ENCODE peak calls at places on chromosomes 6 and 20, in eight cellular contexts. One of them, this sample, is unnamed.

GRCh38 chr6:161866570-161866969 is 592.7 kb upstream of the AGPAT4 start:
- DNase-seq in cardiac muscle cell: no peak
- DNase-seq in transverse colon: peak; percentile 42
- DNase-seq in mammary epithelial cell: no peak
- DNase-seq in coronary artery: no peak
- DNase-seq in dorsolateral prefrontal cortex: no peak
- DNase-seq in pancreas: no peak
- DNase-seq in psoas muscle: no peak
- DNase-seq in this sample: no peak

GRCh38 chr6:44453146-44453545 is 65.6 kb downstream of the CDC5L start:
- DNase-seq in dorsolateral prefrontal cortex: no peak
- DNase-seq in mammary epithelial cell: peak; percentile 53
- DNase-seq in transverse colon: no peak
- DNase-seq in coronary artery: no peak
- DNase-seq in psoas muscle: no peak
- DNase-seq in cardiac muscle cell: no peak
- DNase-seq in pancreas: no peak
- DNase-seq in this sample: no peak

GRCh38 chr6:132715204-132715603 is 1.3 kb upstream of the VNN1 start:
- DNase-seq in pancreas: peak; percentile 11
- DNase-seq in mammary epithelial cell: peak; percentile 64
- DNase-seq in psoas muscle: no peak
- DNase-seq in transverse colon: peak; percentile 13
- DNase-seq in coronary artery: no peak
- DNase-seq in cardiac muscle cell: peak; percentile 27
- DNase-seq in dorsolateral prefrontal cortex: peak; percentile 81
- DNase-seq in this sample: peak; percentile 57

GRCh38 chr6:30727920-30728605 is 7.9 kb downstream of the TUBB start:
- DNase-seq in cardiac muscle cell: no peak
- DNase-seq in pancreas: no peak
- DNase-seq in dorsolateral prefrontal cortex: no peak
- DNase-seq in mammary epithelial cell: no peak
- DNase-seq in transverse colon: no peak
- DNase-seq in psoas muscle: no peak
- DNase-seq in coronary artery: no peak
- DNase-seq in this sample: no peak

GRCh38 chr6:136089885-136090284 is 160.2 kb downstream of the MTFR2 start:
- DNase-seq in pancreas: no peak
- DNase-seq in transverse colon: no peak
- DNase-seq in coronary artery: no peak
- DNase-seq in psoas muscle: no peak
- DNase-seq in mammary epithelial cell: no peak
- DNase-seq in dorsolateral prefrontal cortex: no peak
- DNase-seq in cardiac muscle cell: no peak
- DNase-seq in this sample: no peak

GRCh38 chr6:87045521-87046075 is 49.3 kb downstream of the CGA start:
- DNase-seq in coronary artery: no peak
- DNase-seq in psoas muscle: no peak
- DNase-seq in pancreas: no peak
- DNase-seq in cardiac muscle cell: no peak
- DNase-seq in mammary epithelial cell: no peak
- DNase-seq in dorsolateral prefrontal cortex: no peak
- DNase-seq in transverse colon: no peak
- DNase-seq in this sample: no peak

GRCh38 chr6:96755096-96755495 is 82.2 kb downstream of the GPR63 start:
- DNase-seq in dorsolateral prefrontal cortex: no peak
- DNase-seq in coronary artery: no peak
- DNase-seq in psoas muscle: no peak
- DNase-seq in mammary epithelial cell: no peak
- DNase-seq in cardiac muscle cell: no peak
- DNase-seq in transverse colon: no peak
- DNase-seq in pancreas: no peak
- DNase-seq in this sample: no peak

GRCh38 chr6:50804283-50804682 is 14.4 kb upstream of the TFAP2B start:
- DNase-seq in mammary epithelial cell: no peak
- DNase-seq in cardiac muscle cell: no peak
- DNase-seq in dorsolateral prefrontal cortex: no peak
- DNase-seq in pancreas: no peak
- DNase-seq in psoas muscle: no peak
- DNase-seq in coronary artery: no peak
- DNase-seq in transverse colon: no peak
- DNase-seq in this sample: no peak

GRCh38 chr6:107655245-107655644 is 165.3 kb downstream of the SOBP start:
- DNase-seq in transverse colon: no peak
- DNase-seq in psoas muscle: no peak
- DNase-seq in cardiac muscle cell: peak; percentile 52
- DNase-seq in coronary artery: no peak
- DNase-seq in pancreas: no peak
- DNase-seq in mammary epithelial cell: no peak
- DNase-seq in dorsolateral prefrontal cortex: no peak
- DNase-seq in this sample: no peak

GRCh38 chr6:55141611-55142010 is 32.7 kb upstream of the HCRTR2 start:
- DNase-seq in coronary artery: no peak
- DNase-seq in psoas muscle: no peak
- DNase-seq in mammary epithelial cell: no peak
- DNase-seq in transverse colon: no peak
- DNase-seq in pancreas: no peak
- DNase-seq in cardiac muscle cell: no peak
- DNase-seq in dorsolateral prefrontal cortex: no peak
- DNase-seq in this sample: no peak

GRCh38 chr6:24935753-24936152 is at the start of gene RIPOR2:
- DNase-seq in cardiac muscle cell: peak; percentile 22
- DNase-seq in dorsolateral prefrontal cortex: no peak
- DNase-seq in psoas muscle: peak; percentile 51
- DNase-seq in mammary epithelial cell: no peak
- DNase-seq in coronary artery: no peak
- DNase-seq in pancreas: no peak
- DNase-seq in transverse colon: peak; percentile 47
- DNase-seq in this sample: no peak

GRCh38 chr6:124131259-124131658 is 327.6 kb downstream of the NKAIN2 start:
- DNase-seq in transverse colon: no peak
- DNase-seq in mammary epithelial cell: peak; percentile 51
- DNase-seq in pancreas: no peak
- DNase-seq in dorsolateral prefrontal cortex: no peak
- DNase-seq in psoas muscle: no peak
- DNase-seq in cardiac muscle cell: no peak
- DNase-seq in coronary artery: no peak
- DNase-seq in this sample: no peak

GRCh38 chr20:8150591-8150990 is 18.5 kb downstream of the PLCB1 start:
- DNase-seq in mammary epithelial cell: no peak
- DNase-seq in transverse colon: no peak
- DNase-seq in cardiac muscle cell: no peak
- DNase-seq in dorsolateral prefrontal cortex: no peak
- DNase-seq in coronary artery: no peak
- DNase-seq in pancreas: no peak
- DNase-seq in psoas muscle: no peak
- DNase-seq in this sample: no peak

GRCh38 chr20:10511507-10512231 is 76.6 kb downstream of the SLX4IP start:
- DNase-seq in cardiac muscle cell: peak; percentile 58
- DNase-seq in mammary epithelial cell: peak; percentile 98
- DNase-seq in transverse colon: peak; percentile 79
- DNase-seq in pancreas: peak; percentile 44
- DNase-seq in dorsolateral prefrontal cortex: peak; percentile 70
- DNase-seq in psoas muscle: peak; percentile 84
- DNase-seq in coronary artery: peak; percentile 94
- DNase-seq in this sample: peak; percentile 92

GRCh38 chr6:85405175-85405852 is 44.6 kb upstream of the NT5E start:
- DNase-seq in dorsolateral prefrontal cortex: no peak
- DNase-seq in transverse colon: peak; percentile 50
- DNase-seq in mammary epithelial cell: peak; percentile 13
- DNase-seq in psoas muscle: no peak
- DNase-seq in pancreas: peak; percentile 56
- DNase-seq in coronary artery: no peak
- DNase-seq in cardiac muscle cell: no peak
- DNase-seq in this sample: no peak

GRCh38 chr6:25366785-25367657 is 87.8 kb downstream of the CARMIL1 start:
- DNase-seq in mammary epithelial cell: peak; percentile 41
- DNase-seq in psoas muscle: no peak
- DNase-seq in pancreas: no peak
- DNase-seq in transverse colon: no peak
- DNase-seq in cardiac muscle cell: no peak
- DNase-seq in coronary artery: no peak
- DNase-seq in dorsolateral prefrontal cortex: no peak
- DNase-seq in this sample: no peak

GRCh38 chr6:81996414-81996813 is 243.9 kb upstream of the TENT5A start:
- DNase-seq in psoas muscle: no peak
- DNase-seq in mammary epithelial cell: peak; percentile 79
- DNase-seq in pancreas: no peak
- DNase-seq in cardiac muscle cell: no peak
- DNase-seq in transverse colon: no peak
- DNase-seq in coronary artery: no peak
- DNase-seq in dorsolateral prefrontal cortex: no peak
- DNase-seq in this sample: peak; percentile 39

GRCh38 chr6:8274240-8274639 is 161.1 kb downstream of the SLC35B3 start:
- DNase-seq in coronary artery: no peak
- DNase-seq in cardiac muscle cell: no peak
- DNase-seq in pancreas: no peak
- DNase-seq in dorsolateral prefrontal cortex: no peak
- DNase-seq in psoas muscle: no peak
- DNase-seq in mammary epithelial cell: no peak
- DNase-seq in transverse colon: no peak
- DNase-seq in this sample: no peak

GRCh38 chr6:3289664-3290055 is 30.9 kb downstream of the PSMG4 start:
- DNase-seq in coronary artery: no peak
- DNase-seq in transverse colon: no peak
- DNase-seq in mammary epithelial cell: no peak
- DNase-seq in psoas muscle: no peak
- DNase-seq in pancreas: no peak
- DNase-seq in dorsolateral prefrontal cortex: peak; percentile 19
- DNase-seq in cardiac muscle cell: no peak
- DNase-seq in this sample: no peak

GRCh38 chr20:56400001-56400640 is 7.7 kb downstream of the CSTF1 start:
- DNase-seq in dorsolateral prefrontal cortex: peak; percentile 36
- DNase-seq in mammary epithelial cell: peak; percentile 34
- DNase-seq in transverse colon: peak; percentile 38
- DNase-seq in pancreas: no peak
- DNase-seq in cardiac muscle cell: peak; percentile 74
- DNase-seq in coronary artery: no peak
- DNase-seq in psoas muscle: no peak
- DNase-seq in this sample: peak; percentile 58

GRCh38 chr6:44264154-44265002 is 973 bp downstream of the NFKBIE start:
- DNase-seq in pancreas: no peak
- DNase-seq in transverse colon: peak; percentile 72
- DNase-seq in coronary artery: no peak
- DNase-seq in mammary epithelial cell: peak; percentile 29
- DNase-seq in psoas muscle: peak; percentile 72
- DNase-seq in dorsolateral prefrontal cortex: no peak
- DNase-seq in cardiac muscle cell: no peak
- DNase-seq in this sample: peak; percentile 21

GRCh38 chr6:10363911-10364310 is 51.0 kb downstream of the TFAP2A start:
- DNase-seq in coronary artery: no peak
- DNase-seq in mammary epithelial cell: peak; percentile 81
- DNase-seq in transverse colon: no peak
- DNase-seq in cardiac muscle cell: no peak
- DNase-seq in dorsolateral prefrontal cortex: no peak
- DNase-seq in pancreas: no peak
- DNase-seq in psoas muscle: no peak
- DNase-seq in this sample: peak; percentile 59

GRCh38 chr20:47568019-47568418 is 66.3 kb downstream of the NCOA3 start:
- DNase-seq in transverse colon: peak; percentile 26
- DNase-seq in dorsolateral prefrontal cortex: no peak
- DNase-seq in psoas muscle: no peak
- DNase-seq in pancreas: peak; percentile 62
- DNase-seq in coronary artery: no peak
- DNase-seq in mammary epithelial cell: peak; percentile 19
- DNase-seq in cardiac muscle cell: peak; percentile 62
- DNase-seq in this sample: no peak

GRCh38 chr20:50048420-50049166 is 64.4 kb downstream of the UBE2V1 start:
- DNase-seq in cardiac muscle cell: no peak
- DNase-seq in pancreas: no peak
- DNase-seq in dorsolateral prefrontal cortex: no peak
- DNase-seq in mammary epithelial cell: peak; percentile 13
- DNase-seq in transverse colon: peak; percentile 46
- DNase-seq in psoas muscle: no peak
- DNase-seq in coronary artery: no peak
- DNase-seq in this sample: no peak
- H3K27ac ChIP-seq in cardiac muscle cell: no peak overlapping the region
- H3K27ac ChIP-seq in pancreas: no peak overlapping the region
- H3K27ac ChIP-seq in dorsolateral prefrontal cortex: no peak overlapping the region
- H3K27ac ChIP-seq in mammary epithelial cell: no peak overlapping the region
- H3K27ac ChIP-seq in transverse colon: no peak overlapping the region
- H3K27ac ChIP-seq in psoas muscle: peak overlapping the region; percentile 67
- H3K27ac ChIP-seq in coronary artery: peak overlapping the region; percentile 87
- H3K27ac ChIP-seq in this sample: no peak overlapping the region

GRCh38 chr6:16168858-16169257 is 40.0 kb downstream of the MYLIP start:
- DNase-seq in transverse colon: no peak
- DNase-seq in psoas muscle: no peak
- DNase-seq in coronary artery: no peak
- DNase-seq in pancreas: no peak
- DNase-seq in cardiac muscle cell: peak; percentile 53
- DNase-seq in mammary epithelial cell: no peak
- DNase-seq in dorsolateral prefrontal cortex: no peak
- DNase-seq in this sample: no peak
- TF ChIP-seq CTCF in transverse colon: peak; percentile 33
- TF ChIP-seq CTCF in psoas muscle: peak; percentile 40
- TF ChIP-seq CTCF in coronary artery: no peak
- TF ChIP-seq CTCF in pancreas: no peak
- TF ChIP-seq CTCF in cardiac muscle cell: peak; percentile 75
- TF ChIP-seq CTCF in mammary epithelial cell: peak; percentile 48
- TF ChIP-seq CTCF in dorsolateral prefrontal cortex: peak; percentile 53
- TF ChIP-seq CTCF in this sample: peak; percentile 12

DNA sequence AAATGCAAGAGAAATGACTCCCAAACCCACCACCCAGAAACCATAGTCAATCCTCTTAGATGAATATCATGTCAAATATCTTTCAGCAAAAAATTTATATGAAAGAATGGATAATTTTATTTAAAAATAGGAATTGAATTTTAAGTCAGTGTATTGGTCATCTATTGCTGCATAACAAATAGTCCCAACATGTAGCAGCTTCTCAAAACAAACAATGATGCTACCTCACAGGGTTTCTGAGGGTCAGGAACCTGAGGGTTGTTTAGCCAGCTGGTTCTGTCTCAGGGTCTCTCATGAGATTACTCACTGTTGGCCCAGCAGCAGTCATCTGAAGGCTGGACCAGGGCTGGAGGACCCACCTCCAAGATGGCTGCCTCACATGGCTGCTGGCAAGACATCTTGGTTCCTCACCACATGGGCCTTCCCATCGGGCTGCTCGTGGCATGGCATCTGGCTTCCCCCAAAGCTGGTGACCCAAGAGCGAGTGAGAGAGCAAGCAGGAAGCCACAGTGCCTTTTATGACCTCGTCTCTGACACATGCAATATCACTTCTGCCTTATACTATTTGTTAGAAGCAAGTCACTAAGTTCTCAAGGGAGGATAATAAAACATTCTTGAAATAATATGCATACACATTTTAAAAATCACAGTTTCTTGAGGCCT is 36.3 kb downstream of the BANF2 start:
- DNase-seq in dorsolateral prefrontal cortex: no peak
- DNase-seq in mammary epithelial cell: no peak
- DNase-seq in transverse colon: no peak
- DNase-seq in pancreas: no peak
- DNase-seq in psoas muscle: no peak
- DNase-seq in coronary artery: no peak
- DNase-seq in cardiac muscle cell: no peak
- DNase-seq in this sample: no peak
- H3K27ac ChIP-seq in dorsolateral prefrontal cortex: no peak overlapping the region
- H3K27ac ChIP-seq in mammary epithelial cell: no peak overlapping the region
- H3K27ac ChIP-seq in transverse colon: no peak overlapping the region
- H3K27ac ChIP-seq in pancreas: no peak overlapping the region
- H3K27ac ChIP-seq in psoas muscle: no peak overlapping the region
- H3K27ac ChIP-seq in coronary artery: no peak overlapping the region
- H3K27ac ChIP-seq in cardiac muscle cell: no peak overlapping the region
- H3K27ac ChIP-seq in this sample: no peak overlapping the region

GRCh38 chr6:4645713-4646356 is 130.4 kb upstream of the CDYL start:
- DNase-seq in coronary artery: no peak
- DNase-seq in pancreas: no peak
- DNase-seq in transverse colon: no peak
- DNase-seq in dorsolateral prefrontal cortex: no peak
- DNase-seq in cardiac muscle cell: no peak
- DNase-seq in mammary epithelial cell: no peak
- DNase-seq in psoas muscle: no peak
- DNase-seq in this sample: no peak
- TF ChIP-seq CTCF in coronary artery: no peak
- TF ChIP-seq CTCF in pancreas: no peak
- TF ChIP-seq CTCF in transverse colon: no peak
- TF ChIP-seq CTCF in dorsolateral prefrontal cortex: no peak
- TF ChIP-seq CTCF in cardiac muscle cell: peak; percentile 10
- TF ChIP-seq CTCF in mammary epithelial cell: no peak
- TF ChIP-seq CTCF in psoas muscle: no peak
- TF ChIP-seq CTCF in this sample: no peak